ENCODE peak calls at places on chromosomes 1 and 21, in four cellular contexts. One of them, this sample, is unnamed.

GRCh38 chr1:235533476-235534168 is 29.4 kb upstream of the B3GALNT2 start:
- DNase-seq in A549: no peak
- DNase-seq in activated gamma-delta T cell treated with Interleukin-2 at 50 U/mL for 16 hours: no peak
- DNase-seq in SJSA1: no peak
- DNase-seq in this sample: no peak

GRCh38 chr1:178037510-178038253 is 56.2 kb upstream of the RASAL2 start:
- DNase-seq in SJSA1: peak; percentile 56
- DNase-seq in activated gamma-delta T cell treated with Interleukin-2 at 50 U/mL for 16 hours: no peak
- DNase-seq in A549: peak; percentile 88
- DNase-seq in this sample: peak; percentile 92

GRCh38 chr1:13786541-13786940 is 86.6 kb downstream of the PRDM2 start:
- DNase-seq in SJSA1: no peak
- DNase-seq in A549: no peak
- DNase-seq in activated gamma-delta T cell treated with Interleukin-2 at 50 U/mL for 16 hours: no peak
- DNase-seq in this sample: no peak

GRCh38 chr1:183231545-183231944 is 45.5 kb downstream of the LAMC2 start:
- DNase-seq in A549: no peak
- DNase-seq in activated gamma-delta T cell treated with Interleukin-2 at 50 U/mL for 16 hours: no peak
- DNase-seq in SJSA1: no peak
- DNase-seq in this sample: no peak

GRCh38 chr1:208136459-208137143 is 107.6 kb downstream of the PLXNA2 start:
- DNase-seq in SJSA1: peak; percentile 65
- DNase-seq in activated gamma-delta T cell treated with Interleukin-2 at 50 U/mL for 16 hours: no peak
- DNase-seq in A549: no peak
- DNase-seq in this sample: no peak

GRCh38 chr1:226919587-226919986 is 20.5 kb upstream of the COQ8A start:
- DNase-seq in activated gamma-delta T cell treated with Interleukin-2 at 50 U/mL for 16 hours: no peak
- DNase-seq in SJSA1: no peak
- DNase-seq in A549: no peak
- DNase-seq in this sample: no peak

GRCh38 chr1:32195972-32196823 is 4.2 kb upstream of the CCDC28B start:
- DNase-seq in activated gamma-delta T cell treated with Interleukin-2 at 50 U/mL for 16 hours: no peak
- DNase-seq in A549: no peak
- DNase-seq in SJSA1: no peak
- DNase-seq in this sample: no peak

GRCh38 chr1:205484985-205485967 is 19.2 kb upstream of the CDK18 start:
- DNase-seq in A549: peak; percentile 94
- DNase-seq in activated gamma-delta T cell treated with Interleukin-2 at 50 U/mL for 16 hours: peak; percentile 71
- DNase-seq in SJSA1: peak; percentile 62
- DNase-seq in this sample: peak; percentile 87

GRCh38 chr1:8412183-8412831 is 94.4 kb downstream of the SLC45A1 start:
- DNase-seq in A549: no peak
- DNase-seq in SJSA1: no peak
- DNase-seq in activated gamma-delta T cell treated with Interleukin-2 at 50 U/mL for 16 hours: no peak
- DNase-seq in this sample: no peak

GRCh38 chr1:38526046-38526445 is 333.5 kb downstream of the RRAGC start:
- DNase-seq in SJSA1: no peak
- DNase-seq in activated gamma-delta T cell treated with Interleukin-2 at 50 U/mL for 16 hours: no peak
- DNase-seq in A549: no peak
- DNase-seq in this sample: no peak

GRCh38 chr1:224380003-224380402 is 23.3 kb downstream of the CNIH4 start:
- DNase-seq in A549: no peak
- DNase-seq in SJSA1: no peak
- DNase-seq in activated gamma-delta T cell treated with Interleukin-2 at 50 U/mL for 16 hours: peak; percentile 41
- DNase-seq in this sample: no peak

GRCh38 chr1:54588377-54588776 is 34.9 kb downstream of the FAM151A start:
- DNase-seq in activated gamma-delta T cell treated with Interleukin-2 at 50 U/mL for 16 hours: no peak
- DNase-seq in A549: no peak
- DNase-seq in SJSA1: no peak
- DNase-seq in this sample: no peak

GRCh38 chr1:207021139-207021861 is 11.3 kb downstream of the C1orf116 start:
- DNase-seq in A549: no peak
- DNase-seq in activated gamma-delta T cell treated with Interleukin-2 at 50 U/mL for 16 hours: no peak
- DNase-seq in SJSA1: no peak
- DNase-seq in this sample: no peak

GRCh38 chr1:8939362-8939995 is 6.2 kb upstream of the CA6 start:
- DNase-seq in SJSA1: no peak
- DNase-seq in A549: no peak
- DNase-seq in activated gamma-delta T cell treated with Interleukin-2 at 50 U/mL for 16 hours: no peak
- DNase-seq in this sample: no peak

GRCh38 chr1:57934745-57935144 is 510.9 kb upstream of the DAB1 start:
- DNase-seq in SJSA1: no peak
- DNase-seq in activated gamma-delta T cell treated with Interleukin-2 at 50 U/mL for 16 hours: no peak
- DNase-seq in A549: no peak
- DNase-seq in this sample: no peak

GRCh38 chr1:99590578-99591209 is 55.2 kb upstream of the PALMD start:
- DNase-seq in SJSA1: peak; percentile 80
- DNase-seq in activated gamma-delta T cell treated with Interleukin-2 at 50 U/mL for 16 hours: no peak
- DNase-seq in A549: no peak
- DNase-seq in this sample: no peak

GRCh38 chr1:151822404-151822803 is 9.2 kb downstream of the RORC start:
- DNase-seq in A549: no peak
- DNase-seq in activated gamma-delta T cell treated with Interleukin-2 at 50 U/mL for 16 hours: no peak
- DNase-seq in SJSA1: no peak
- DNase-seq in this sample: no peak

GRCh38 chr1:155909894-155910293 is 1.3 kb downstream of the RIT1 start:
- DNase-seq in A549: no peak
- DNase-seq in SJSA1: no peak
- DNase-seq in activated gamma-delta T cell treated with Interleukin-2 at 50 U/mL for 16 hours: no peak
- DNase-seq in this sample: no peak

GRCh38 chr1:203306970-203307541 is 1.7 kb downstream of the BTG2 start:
- DNase-seq in SJSA1: no peak
- DNase-seq in activated gamma-delta T cell treated with Interleukin-2 at 50 U/mL for 16 hours: peak; percentile 44
- DNase-seq in A549: no peak
- DNase-seq in this sample: no peak

GRCh38 chr1:111851552-111851951 is 95.9 kb downstream of the DDX20 start:
- DNase-seq in SJSA1: no peak
- DNase-seq in A549: no peak
- DNase-seq in activated gamma-delta T cell treated with Interleukin-2 at 50 U/mL for 16 hours: no peak
- DNase-seq in this sample: peak; percentile 84

GRCh38 chr1:87939486-87939885 is 610.8 kb downstream of the LMO4 start:
- DNase-seq in activated gamma-delta T cell treated with Interleukin-2 at 50 U/mL for 16 hours: no peak
- DNase-seq in A549: no peak
- DNase-seq in SJSA1: no peak
- DNase-seq in this sample: no peak

GRCh38 chr1:202037706-202038296 is 27.4 kb downstream of the ELF3 start:
- DNase-seq in activated gamma-delta T cell treated with Interleukin-2 at 50 U/mL for 16 hours: no peak
- DNase-seq in SJSA1: no peak
- DNase-seq in A549: no peak
- DNase-seq in this sample: peak; percentile 23

GRCh38 chr21:42374457-42374856 is 8.1 kb upstream of the TFF1 start:
- DNase-seq in SJSA1: no peak
- DNase-seq in activated gamma-delta T cell treated with Interleukin-2 at 50 U/mL for 16 hours: no peak
- DNase-seq in A549: no peak
- DNase-seq in this sample: no peak

This sample was measured in NCI-H146.